ENCODE peak calls at places on chromosomes 13 and 19, in six cellular contexts. F is hepatocyte; I is naive thymus-derived CD4-positive, alpha-beta T cell; K is HepG2; L is tibial artery; B is uterus. Y is an unnamed sample.

GRCh38 chr19:50947123-50947522 is 5.7 kb downstream of the KLK5 start:
- DNase-seq in F (no peak), I (no peak), K (no peak), L (no peak), B (no peak), Y (no peak)

GRCh38 chr13:29754486-29754806 is 96.0 kb downstream of the UBL3 start:
- DNase-seq in F (no peak), I (no peak), K (peak), L (no peak), B (no peak), Y (no peak)

GRCh38 chr13:109844396-109844795 is 58.0 kb upstream of the IRS2 start:
- DNase-seq in F (no peak), I (no peak), K (no peak), L (no peak), B (no peak), Y (peak)

GRCh38 chr13:37406031-37406430 is 192.5 kb downstream of the POSTN start:
- DNase-seq in F (no peak), I (no peak), K (no peak), L (no peak), B (no peak), Y (no peak)

GRCh38 chr19:30207357-30207756 is 164.8 kb upstream of the ZNF536 start:
- DNase-seq in F (no peak), I (no peak), K (no peak), L (no peak), B (no peak), Y (no peak)

GRCh38 chr19:15291666-15292065 is 40.7 kb downstream of the BRD4 start:
- DNase-seq in F (no peak), I (no peak), K (no peak), L (no peak), B (no peak), Y (no peak)

GRCh38 chr13:40190656-40191100 is 475.8 kb downstream of the FOXO1 start:
- DNase-seq in F (peak), I (peak), K (peak), L (peak), B (peak), Y (peak)

GRCh38 chr13:20131057-20131832 is 29.6 kb downstream of the GJA3 start:
- DNase-seq in F (no peak), I (no peak), K (no peak), L (no peak), B (no peak), Y (no peak)

GRCh38 chr19:41799444-41800000 is 3.1 kb downstream of the CEACAM3 start:
- DNase-seq in F (no peak), I (no peak), K (peak), L (no peak), B (no peak), Y (peak)

GRCh38 chr13:49443327-49443688 is 556 bp downstream of the CAB39L start:
- DNase-seq in F (peak), I (no peak), K (peak), L (no peak), B (no peak), Y (peak)

GRCh38 chr19:7931221-7932061 is 5.5 kb upstream of the CTXN1 start:
- DNase-seq in F (no peak), I (no peak), K (no peak), L (peak), B (no peak), Y (no peak)

GRCh38 chr13:101449971-101450748 is 2.3 kb upstream of the ITGBL1 start:
- DNase-seq in F (no peak), I (no peak), K (no peak), L (no peak), B (no peak), Y (no peak)

GRCh38 chr19:55777528-55777927 is 8.6 kb downstream of the RFPL4AL1 start:
- DNase-seq in F (no peak), I (no peak), K (no peak), L (no peak), B (no peak), Y (no peak)

GRCh38 chr13:29861694-29862110 is 11.3 kb upstream of the UBL3 start:
- DNase-seq in F (peak), I (no peak), K (peak), L (no peak), B (no peak), Y (no peak)

GRCh38 chr13:48494874-48495273 is 38.0 kb downstream of the RCBTB2 start:
- DNase-seq in F (no peak), I (no peak), K (no peak), L (no peak), B (no peak), Y (no peak)

GRCh38 chr13:84405286-84405685 is 523.0 kb upstream of the SLITRK1 start:
- DNase-seq in F (no peak), I (no peak), K (no peak), L (no peak), B (no peak), Y (no peak)

GRCh38 chr19:42352216-42352892 is 26.9 kb downstream of the MEGF8 start:
- DNase-seq in F (no peak), I (no peak), K (no peak), L (no peak), B (no peak), Y (peak)

GRCh38 chr13:60645552-60646138 is 248.6 kb downstream of the TDRD3 start:
- DNase-seq in F (no peak), I (no peak), K (no peak), L (no peak), B (no peak), Y (no peak)

GRCh38 chr13:29472317-29472961 is 123.0 kb downstream of the SLC7A1 start:
- DNase-seq in F (peak), I (peak), K (peak), L (no peak), B (no peak), Y (peak)

GRCh38 chr13:79451500-79451962 is 29.4 kb upstream of the NDFIP2 start:
- DNase-seq in F (peak), I (peak), K (no peak), L (no peak), B (no peak), Y (no peak)

GRCh38 chr13:93862259-93862658 is 617.2 kb downstream of the DCT start:
- DNase-seq in F (no peak), I (no peak), K (no peak), L (no peak), B (no peak), Y (no peak)

GRCh38 chr13:111397202-111397880 is 76.9 kb downstream of the TEX29 start:
- DNase-seq in F (no peak), I (peak), K (no peak), L (peak), B (no peak), Y (no peak)

GRCh38 chr13:48559638-48560320 is 26.9 kb upstream of the RCBTB2 start:
- DNase-seq in F (no peak), I (no peak), K (no peak), L (no peak), B (no peak), Y (no peak)

GRCh38 chr19:10152100-10152499 is 32.4 kb upstream of the EIF3G start:
- DNase-seq in F (no peak), I (no peak), K (no peak), L (no peak), B (no peak), Y (no peak)

GRCh38 chr13:28297341-28297740 is 159.0 kb downstream of the PAN3 start:
- DNase-seq in F (no peak), I (no peak), K (no peak), L (no peak), B (no peak), Y (no peak)

GRCh38 chr19:53730391-53730790 is 93.7 kb downstream of the NLRP12 start:
- DNase-seq in F (no peak), I (no peak), K (no peak), L (no peak), B (no peak), Y (no peak)

GRCh38 chr19:54133312-54133956 is 4.1 kb upstream of the CNOT3 start:
- DNase-seq in F (peak), I (no peak), K (peak), L (no peak), B (no peak), Y (no peak)

GRCh38 chr13:45503658-45504057 is 38.9 kb downstream of the COG3 start:
- DNase-seq in F (peak), I (no peak), K (no peak), L (no peak), B (no peak), Y (no peak)

GRCh38 chr13:45538382-45538781 is 73.6 kb downstream of the COG3 start:
- DNase-seq in F (no peak), I (no peak), K (no peak), L (no peak), B (no peak), Y (no peak)

GRCh38 chr13:97544041-97544765 is 110.2 kb downstream of the RAP2A start:
- DNase-seq in F (no peak), I (no peak), K (no peak), L (no peak), B (no peak), Y (no peak)

GRCh38 chr19:30153326-30154210 is 211.5 kb downstream of the URI1 start:
- DNase-seq in F (no peak), I (no peak), K (no peak), L (no peak), B (no peak), Y (no peak)

GRCh38 chr19:4556574-4557185 is 2.8 kb downstream of the SEMA6B start:
- DNase-seq in F (peak), I (peak), K (no peak), L (no peak), B (no peak), Y (no peak)

GRCh38 chr19:508204-509150 is 1.2 kb downstream of the TPGS1 start:
- DNase-seq in F (no peak), I (no peak), K (no peak), L (no peak), B (no peak), Y (no peak)
- H3K27ac ChIP-seq in F (peak), I (peak), K (no peak), L (peak), B (no peak), Y (no peak)

GRCh38 chr13:65889368-65889767 is 1340.8 kb downstream of the PCDH9 start:
- DNase-seq in F (no peak), I (no peak), K (no peak), L (no peak), B (no peak), Y (no peak)
- H3K27ac ChIP-seq in F (no peak), I (no peak), K (no peak), L (no peak), B (no peak), Y (no peak)

DNA sequence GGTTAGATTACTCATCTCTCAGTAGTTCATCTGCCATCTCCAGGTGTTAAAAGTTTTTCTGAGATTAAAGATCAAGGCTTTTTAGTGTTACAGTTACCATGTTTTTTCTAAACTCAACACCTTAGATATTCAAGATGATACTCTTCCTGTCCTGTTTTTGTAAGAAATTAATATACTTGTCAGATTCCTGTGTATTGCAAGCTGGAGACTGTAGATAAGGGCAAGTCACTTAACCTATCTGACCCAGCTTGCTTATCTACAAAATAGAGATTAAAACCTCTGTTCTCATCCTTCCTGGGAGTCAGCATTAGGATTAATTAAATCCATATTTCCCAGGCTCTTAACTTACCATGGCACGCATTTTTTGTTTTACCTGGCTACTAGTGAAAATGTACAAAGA is 25.2 kb downstream of the SUGT1 start:
- DNase-seq in F (no peak), I (no peak), K (no peak), L (no peak), B (no peak), Y (no peak)
- H3K27ac ChIP-seq in F (no peak), I (no peak), K (no peak), L (no peak), B (no peak), Y (no peak)

GRCh38 chr19:14089662-14090508 is 666 bp downstream of the SAMD1 start:
- DNase-seq in F (peak), I (peak), K (no peak), L (peak), B (peak), Y (no peak)

GRCh38 chr19:14089412-14089661 is 1.2 kb downstream of the SAMD1 start:
- DNase-seq in F (peak), I (no peak), K (no peak), L (no peak), B (no peak), Y (no peak)

GRCh38 chr19:14091885-14092462 is 1.4 kb upstream of the SAMD1 start:
- DNase-seq in F (no peak), I (no peak), K (no peak), L (no peak), B (no peak), Y (no peak)

GRCh38 chr19:14090509-14091085 is at the start of gene SAMD1:
- DNase-seq in F (peak), I (peak), K (peak), L (peak), B (peak), Y (peak)

GRCh38 chr19:14091086-14091884 is 734 bp upstream of the SAMD1 start:
- DNase-seq in F (peak), I (peak), K (peak), L (peak), B (peak), Y (no peak)
- H3K27ac ChIP-seq in F (peak), I (peak), K (peak), L (peak), B (peak), Y (peak)

GRCh38 chr13:95614641-95615245 is 29.8 kb downstream of the DZIP1 start:
- DNase-seq in F (no peak), I (no peak), K (no peak), L (no peak), B (no peak), Y (no peak)

GRCh38 chr13:95620498-95621140 is 23.9 kb downstream of the DZIP1 start:
- DNase-seq in F (no peak), I (no peak), K (no peak), L (no peak), B (no peak), Y (no peak)

DNA sequence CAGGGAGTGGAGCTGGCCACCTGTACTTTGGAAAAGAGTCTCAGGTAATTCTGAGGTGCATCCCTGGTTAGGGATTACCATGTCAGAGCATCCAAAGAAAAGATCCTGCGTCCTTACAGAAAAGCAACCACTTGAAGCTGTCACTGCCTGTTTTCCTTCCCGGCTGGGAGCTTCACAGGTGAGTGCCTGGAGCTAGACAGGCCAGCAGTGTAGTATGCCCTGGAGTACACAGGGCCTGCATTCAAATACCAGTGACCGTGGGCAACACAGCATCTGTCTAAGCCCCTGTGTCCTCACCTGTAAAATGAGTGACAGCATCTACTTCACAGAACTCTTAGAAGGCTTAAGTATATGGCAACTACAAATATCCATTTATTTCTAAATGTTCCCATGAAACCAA is 29.0 kb downstream of the DZIP1 start:
- DNase-seq in F (no peak), I (no peak), K (no peak), L (no peak), B (no peak), Y (no peak)
- H3K27ac ChIP-seq in F (no peak), I (no peak), K (no peak), L (no peak), B (no peak), Y (no peak)

DNA sequence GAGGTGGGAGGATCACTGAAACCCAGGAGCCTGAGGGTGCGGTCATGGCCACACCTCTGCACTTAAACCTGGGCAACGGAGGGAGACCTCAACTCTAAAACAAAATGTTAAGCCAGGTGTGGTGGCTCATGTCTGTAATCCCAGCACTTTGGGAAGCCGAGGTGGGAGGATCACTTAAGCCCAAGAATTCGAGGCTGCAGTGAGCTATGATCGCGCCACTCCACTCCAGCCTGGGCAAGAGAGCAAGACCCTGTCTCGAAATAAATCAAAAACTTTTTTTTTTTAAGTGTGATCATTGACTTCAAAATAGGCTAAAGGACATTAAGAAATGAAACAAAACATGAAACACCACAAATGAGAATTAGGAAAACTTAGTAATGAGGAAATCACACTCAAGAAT is 16.3 kb upstream of the ADPRHL1 start:
- DNase-seq in F (no peak), I (no peak), K (no peak), L (no peak), B (no peak), Y (no peak)
- H3K27ac ChIP-seq in F (no peak), I (no peak), K (no peak), L (no peak), B (no peak), Y (no peak)

DNA sequence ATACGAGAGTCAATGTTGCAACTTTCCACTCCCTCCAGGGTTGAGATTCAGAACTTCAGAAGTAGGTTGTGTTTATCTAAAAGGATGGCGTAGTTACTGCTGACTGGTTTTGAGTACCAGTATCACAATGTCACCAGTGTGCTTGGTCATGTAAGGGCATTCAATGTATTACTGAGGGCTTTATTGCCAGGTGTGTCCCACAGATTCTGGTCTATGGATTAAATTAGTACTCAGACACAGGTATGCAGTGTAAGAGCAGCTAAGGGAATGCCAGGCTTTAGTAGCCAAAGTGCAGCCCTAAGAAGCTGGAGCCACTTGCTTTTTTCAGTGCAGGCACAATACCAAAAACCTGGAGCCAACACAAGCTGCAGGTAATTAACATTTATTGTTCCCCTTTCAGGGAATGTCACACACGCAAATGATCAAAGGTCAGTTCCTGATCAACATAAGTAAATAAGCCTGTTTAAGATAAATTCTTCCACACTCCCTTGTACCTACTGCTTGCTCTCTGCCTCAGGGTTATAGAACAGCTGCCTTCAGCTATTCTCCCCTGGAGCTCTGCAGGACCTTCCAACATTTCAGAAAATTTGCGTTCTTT is 130.1 kb upstream of the ZNF91 start:
- DNase-seq in F (peak), I (no peak), K (peak), L (no peak), B (no peak), Y (no peak)
- H3K27ac ChIP-seq in F (peak), I (no peak), K (no peak), L (no peak), B (no peak), Y (no peak)